ENCODE peak calls at places on chromosomes 7 and 10, in six cellular contexts. P is nephron progenitor cell, W is HL-60, V is AG04449, G is cardiac muscle cell, T is pancreas. Y is an unnamed sample.

GRCh38 chr7:143205560-143206293 is 16.1 kb upstream of the TAS2R40 start:
- DNase-seq in G (no peak), T (no peak), P (no peak), W (peak; percentile 68), V (no peak), Y (peak; percentile 27)

GRCh38 chr7:115941703-115942268 is 88.8 kb downstream of the TFEC start:
- DNase-seq in P (no peak), T (no peak), G (no peak), V (no peak), W (no peak), Y (no peak)

GRCh38 chr7:114784756-114785155 is 137.1 kb upstream of the MDFIC start:
- DNase-seq in V (no peak), W (no peak), G (no peak), T (no peak), P (no peak), Y (no peak)

GRCh38 chr7:96989241-96989858 is 16.0 kb upstream of the DLX6 start:
- DNase-seq in G (no peak), W (no peak), P (no peak), T (no peak), V (no peak), Y (no peak)

GRCh38 chr10:126405239-126405785 is 17.0 kb upstream of the ADAM12 start:
- DNase-seq in W (no peak), P (no peak), V (no peak), G (no peak), T (no peak), Y (no peak)

GRCh38 chr7:157952841-157953645 is 616.2 kb downstream of the DNAJB6 start:
- DNase-seq in V (no peak), G (no peak), P (no peak), T (no peak), W (no peak), Y (no peak)

GRCh38 chr7:134695321-134695860 is 48.7 kb downstream of the BPGM start:
- DNase-seq in V (peak; percentile 73), W (no peak), T (no peak), G (no peak), P (no peak), Y (no peak)

GRCh38 chr10:47288236-47288635 is 11.8 kb upstream of the GDF10 start:
- DNase-seq in G (no peak), T (no peak), W (no peak), P (no peak), V (no peak), Y (no peak)

GRCh38 chr7:34451923-34452322 is 206.1 kb upstream of the NPSR1 start:
- DNase-seq in T (no peak), W (no peak), P (no peak), V (peak; percentile 28), G (no peak), Y (no peak)

GRCh38 chr10:11344550-11344949 is 266.9 kb downstream of the USP6NL start:
- DNase-seq in G (no peak), P (no peak), W (no peak), T (no peak), V (no peak), Y (no peak)

GRCh38 chr10:127755758-127756157 is 18.8 kb downstream of the FOXI2 start:
- DNase-seq in T (no peak), G (no peak), W (no peak), P (no peak), V (no peak), Y (no peak)

GRCh38 chr10:119786117-119786769 is 60.4 kb downstream of the INPP5F start:
- DNase-seq in W (peak; percentile 82), V (no peak), T (no peak), P (no peak), G (peak; percentile 61), Y (no peak)

GRCh38 chr7:41695661-41696322 is 7.1 kb downstream of the INHBA start:
- DNase-seq in P (no peak), W (no peak), V (no peak), T (no peak), G (no peak), Y (no peak)

GRCh38 chr7:125358551-125359167 is 429.0 kb upstream of the POT1 start:
- DNase-seq in V (no peak), P (no peak), G (no peak), W (no peak), T (no peak), Y (no peak)

GRCh38 chr10:101032637-101033201 is 1.7 kb downstream of the SFXN3 start:
- DNase-seq in W (no peak), T (no peak), V (no peak), P (no peak), G (no peak), Y (no peak)

GRCh38 chr10:123526356-123527079 is 139.6 kb upstream of the GPR26 start:
- DNase-seq in P (no peak), W (no peak), V (no peak), G (no peak), T (no peak), Y (peak; percentile 6)
- TF ChIP-seq CTCF in P (no peak), W (no peak), V (no peak), G (no peak), T (no peak), Y (no peak)

DNA sequence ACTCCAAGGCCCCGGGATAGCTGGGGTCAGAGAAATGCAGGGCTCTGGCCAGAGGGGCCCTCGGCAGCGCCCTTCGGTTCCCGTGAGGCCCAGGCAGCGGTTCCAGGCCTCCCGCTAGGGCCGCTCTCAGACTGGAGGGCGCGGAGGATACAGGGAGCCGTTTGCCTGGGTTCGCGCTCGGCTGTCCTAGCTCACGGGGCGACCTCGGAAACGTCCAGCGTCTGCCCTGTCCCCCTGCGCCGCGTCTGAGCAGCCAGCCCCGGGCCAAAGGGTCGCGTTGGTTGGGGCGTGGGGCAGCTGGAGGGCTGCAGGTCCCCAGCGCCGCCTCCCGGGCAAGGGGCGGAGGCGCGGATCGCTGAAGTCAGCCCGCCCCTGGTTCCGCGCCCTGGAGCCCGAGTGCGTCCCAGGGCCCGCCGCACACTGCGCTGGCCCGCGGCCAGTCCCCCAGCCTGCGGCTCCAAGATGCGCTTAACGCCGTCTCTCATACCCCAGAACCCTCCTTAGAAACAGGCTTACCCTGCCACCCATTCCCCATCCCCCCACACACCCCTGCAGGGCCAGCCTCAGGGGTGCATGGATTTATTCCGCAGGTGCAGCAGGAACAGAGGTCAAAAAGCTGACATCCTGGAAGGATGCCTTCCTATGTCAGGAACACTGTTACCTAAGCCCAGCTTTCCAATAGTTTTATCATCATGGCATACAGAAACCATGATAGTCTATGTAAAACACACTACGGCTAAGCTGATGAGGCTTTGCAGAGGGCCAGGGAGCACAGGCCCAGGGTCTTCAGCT is 22.1 kb upstream of the OPN4 start:
- DNase-seq in W (no peak), T (no peak), P (peak; percentile 78), V (no peak), G (peak; percentile 81), Y (no peak)
- TF ChIP-seq CTCF in W (no peak), T (no peak), P (peak; percentile 30), V (peak; percentile 51), G (peak; percentile 32), Y (no peak)

GRCh38 chr7:55050286-55050685 is 31.5 kb downstream of the EGFR start:
- DNase-seq in G (no peak), T (no peak), W (no peak), P (no peak), V (no peak), Y (no peak)
- TF ChIP-seq CTCF in G (no peak), T (no peak), W (no peak), P (no peak), V (peak; percentile 41), Y (no peak)

GRCh38 chr7:193538-194256 is 1.3 kb downstream of the FAM20C start:
- DNase-seq in G (no peak), P (peak; percentile 23), W (no peak), V (no peak), T (no peak), Y (no peak)
- TF ChIP-seq CTCF in G (no peak), P (no peak), W (no peak), V (no peak), T (no peak), Y (no peak)

DNA sequence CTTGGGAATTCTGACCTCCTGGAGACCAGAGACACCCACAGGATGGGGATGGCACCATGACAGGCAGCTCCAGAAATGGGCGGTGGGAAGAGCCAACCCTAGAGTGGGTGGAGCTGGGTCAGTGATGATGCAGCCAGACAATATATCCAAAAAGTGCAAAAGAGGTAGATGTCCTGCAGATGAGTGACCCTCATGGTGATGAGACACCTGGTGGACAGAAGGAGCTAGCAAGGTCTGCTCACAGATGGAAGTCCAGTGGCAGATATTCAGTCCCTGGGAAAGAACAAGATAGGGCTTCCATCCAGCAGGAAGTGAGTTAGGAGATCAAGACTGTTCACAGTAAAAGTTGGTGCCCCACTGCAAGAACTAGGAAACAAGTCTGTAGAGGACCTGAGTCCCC is 19.2 kb upstream of the GRB10 start:
- DNase-seq in G (no peak), T (no peak), W (no peak), V (no peak), P (no peak), Y (no peak)
- TF ChIP-seq CTCF in G (no peak), T (no peak), W (no peak), V (no peak), P (no peak), Y (no peak)